ENCODE peak calls at places on chromosomes 16 and 17, in ten cellular contexts. One of them, this sample, is unnamed.

GRCh38 chr16:87240211-87241134 is 76.7 kb downstream of the C16orf95 start:
- DNase-seq in HT1080: no peak
- DNase-seq in amniotic stem cell: no peak
- DNase-seq in HuH-7: no peak
- DNase-seq in iris pigment epithelial cell: peak
- DNase-seq in cardiac muscle cell: no peak
- DNase-seq in kidney glomerular epithelial cell: no peak
- DNase-seq in activated effector memory CD4-positive, alpha-beta T cell treated with anti-CD3 and anti-CD28 coated beads, Interleukin-2, amount 50 U/mL, for 16 hours: no peak
- DNase-seq in GM12865: no peak
- DNase-seq in activated CD8-positive, alpha-beta T cell treated with anti-CD3 and anti-CD28 coated beads for 36 hours: no peak
- DNase-seq in this sample: no peak

GRCh38 chr17:79930077-79930785 is 91.0 kb upstream of the CBX4 start:
- DNase-seq in HT1080: no peak
- DNase-seq in kidney glomerular epithelial cell: no peak
- DNase-seq in cardiac muscle cell: no peak
- DNase-seq in HuH-7: no peak
- DNase-seq in amniotic stem cell: no peak
- DNase-seq in activated effector memory CD4-positive, alpha-beta T cell treated with anti-CD3 and anti-CD28 coated beads, Interleukin-2, amount 50 U/mL, for 16 hours: no peak
- DNase-seq in iris pigment epithelial cell: no peak
- DNase-seq in activated CD8-positive, alpha-beta T cell treated with anti-CD3 and anti-CD28 coated beads for 36 hours: no peak
- DNase-seq in GM12865: no peak
- DNase-seq in this sample: no peak

GRCh38 chr16:88926374-88926990 is 50.5 kb downstream of the CBFA2T3 start:
- DNase-seq in HuH-7: no peak
- DNase-seq in HT1080: no peak
- DNase-seq in cardiac muscle cell: no peak
- DNase-seq in GM12865: no peak
- DNase-seq in kidney glomerular epithelial cell: no peak
- DNase-seq in iris pigment epithelial cell: no peak
- DNase-seq in activated effector memory CD4-positive, alpha-beta T cell treated with anti-CD3 and anti-CD28 coated beads, Interleukin-2, amount 50 U/mL, for 16 hours: no peak
- DNase-seq in activated CD8-positive, alpha-beta T cell treated with anti-CD3 and anti-CD28 coated beads for 36 hours: no peak
- DNase-seq in amniotic stem cell: no peak
- DNase-seq in this sample: no peak

GRCh38 chr16:85935957-85936760 is 37.2 kb downstream of the IRF8 start:
- DNase-seq in cardiac muscle cell: no peak
- DNase-seq in HuH-7: no peak
- DNase-seq in amniotic stem cell: no peak
- DNase-seq in iris pigment epithelial cell: peak
- DNase-seq in HT1080: peak
- DNase-seq in GM12865: peak
- DNase-seq in kidney glomerular epithelial cell: no peak
- DNase-seq in activated effector memory CD4-positive, alpha-beta T cell treated with anti-CD3 and anti-CD28 coated beads, Interleukin-2, amount 50 U/mL, for 16 hours: peak
- DNase-seq in activated CD8-positive, alpha-beta T cell treated with anti-CD3 and anti-CD28 coated beads for 36 hours: peak
- DNase-seq in this sample: no peak

GRCh38 chr16:87447323-87447722 is 45.5 kb downstream of the ZCCHC14 start:
- DNase-seq in activated CD8-positive, alpha-beta T cell treated with anti-CD3 and anti-CD28 coated beads for 36 hours: no peak
- DNase-seq in HT1080: no peak
- DNase-seq in kidney glomerular epithelial cell: no peak
- DNase-seq in iris pigment epithelial cell: peak
- DNase-seq in amniotic stem cell: peak
- DNase-seq in GM12865: no peak
- DNase-seq in HuH-7: no peak
- DNase-seq in activated effector memory CD4-positive, alpha-beta T cell treated with anti-CD3 and anti-CD28 coated beads, Interleukin-2, amount 50 U/mL, for 16 hours: no peak
- DNase-seq in cardiac muscle cell: no peak
- DNase-seq in this sample: no peak

GRCh38 chr16:1538804-1539520 is 5.5 kb downstream of the TMEM204 start:
- DNase-seq in activated effector memory CD4-positive, alpha-beta T cell treated with anti-CD3 and anti-CD28 coated beads, Interleukin-2, amount 50 U/mL, for 16 hours: no peak
- DNase-seq in cardiac muscle cell: peak
- DNase-seq in HT1080: no peak
- DNase-seq in amniotic stem cell: no peak
- DNase-seq in kidney glomerular epithelial cell: no peak
- DNase-seq in iris pigment epithelial cell: no peak
- DNase-seq in HuH-7: peak
- DNase-seq in GM12865: peak
- DNase-seq in activated CD8-positive, alpha-beta T cell treated with anti-CD3 and anti-CD28 coated beads for 36 hours: peak
- DNase-seq in this sample: peak

GRCh38 chr17:75843577-75844529 is at the start of gene UNC13D:
- DNase-seq in activated effector memory CD4-positive, alpha-beta T cell treated with anti-CD3 and anti-CD28 coated beads, Interleukin-2, amount 50 U/mL, for 16 hours: peak
- DNase-seq in cardiac muscle cell: no peak
- DNase-seq in iris pigment epithelial cell: no peak
- DNase-seq in activated CD8-positive, alpha-beta T cell treated with anti-CD3 and anti-CD28 coated beads for 36 hours: peak
- DNase-seq in GM12865: peak
- DNase-seq in HT1080: no peak
- DNase-seq in kidney glomerular epithelial cell: no peak
- DNase-seq in HuH-7: no peak
- DNase-seq in amniotic stem cell: no peak
- DNase-seq in this sample: peak

GRCh38 chr16:86585821-86586611 is 7.7 kb downstream of the FOXL1 start:
- DNase-seq in GM12865: no peak
- DNase-seq in HuH-7: no peak
- DNase-seq in iris pigment epithelial cell: peak
- DNase-seq in activated CD8-positive, alpha-beta T cell treated with anti-CD3 and anti-CD28 coated beads for 36 hours: no peak
- DNase-seq in HT1080: peak
- DNase-seq in activated effector memory CD4-positive, alpha-beta T cell treated with anti-CD3 and anti-CD28 coated beads, Interleukin-2, amount 50 U/mL, for 16 hours: no peak
- DNase-seq in amniotic stem cell: peak
- DNase-seq in kidney glomerular epithelial cell: peak
- DNase-seq in cardiac muscle cell: no peak
- DNase-seq in this sample: no peak

GRCh38 chr17:21263351-21263750 is 10.1 kb upstream of the NATD1 start:
- DNase-seq in HT1080: peak
- DNase-seq in amniotic stem cell: no peak
- DNase-seq in activated CD8-positive, alpha-beta T cell treated with anti-CD3 and anti-CD28 coated beads for 36 hours: no peak
- DNase-seq in iris pigment epithelial cell: peak
- DNase-seq in HuH-7: no peak
- DNase-seq in kidney glomerular epithelial cell: peak
- DNase-seq in cardiac muscle cell: no peak
- DNase-seq in GM12865: no peak
- DNase-seq in activated effector memory CD4-positive, alpha-beta T cell treated with anti-CD3 and anti-CD28 coated beads, Interleukin-2, amount 50 U/mL, for 16 hours: no peak
- DNase-seq in this sample: no peak

GRCh38 chr17:40526668-40527067 is 25.2 kb upstream of the TNS4 start:
- DNase-seq in HuH-7: no peak
- DNase-seq in amniotic stem cell: no peak
- DNase-seq in HT1080: no peak
- DNase-seq in cardiac muscle cell: no peak
- DNase-seq in kidney glomerular epithelial cell: no peak
- DNase-seq in GM12865: no peak
- DNase-seq in iris pigment epithelial cell: no peak
- DNase-seq in activated CD8-positive, alpha-beta T cell treated with anti-CD3 and anti-CD28 coated beads for 36 hours: no peak
- DNase-seq in activated effector memory CD4-positive, alpha-beta T cell treated with anti-CD3 and anti-CD28 coated beads, Interleukin-2, amount 50 U/mL, for 16 hours: peak
- DNase-seq in this sample: no peak

GRCh38 chr16:3474136-3474779 is 21.0 kb downstream of the C16orf90 start:
- DNase-seq in cardiac muscle cell: no peak
- DNase-seq in GM12865: no peak
- DNase-seq in HT1080: no peak
- DNase-seq in HuH-7: no peak
- DNase-seq in activated CD8-positive, alpha-beta T cell treated with anti-CD3 and anti-CD28 coated beads for 36 hours: no peak
- DNase-seq in amniotic stem cell: no peak
- DNase-seq in iris pigment epithelial cell: no peak
- DNase-seq in kidney glomerular epithelial cell: no peak
- DNase-seq in activated effector memory CD4-positive, alpha-beta T cell treated with anti-CD3 and anti-CD28 coated beads, Interleukin-2, amount 50 U/mL, for 16 hours: no peak
- DNase-seq in this sample: no peak

GRCh38 chr16:84501077-84501735 is 3.3 kb downstream of the MEAK7 start:
- DNase-seq in activated CD8-positive, alpha-beta T cell treated with anti-CD3 and anti-CD28 coated beads for 36 hours: no peak
- DNase-seq in HuH-7: no peak
- DNase-seq in HT1080: peak
- DNase-seq in cardiac muscle cell: no peak
- DNase-seq in GM12865: no peak
- DNase-seq in activated effector memory CD4-positive, alpha-beta T cell treated with anti-CD3 and anti-CD28 coated beads, Interleukin-2, amount 50 U/mL, for 16 hours: peak
- DNase-seq in iris pigment epithelial cell: peak
- DNase-seq in amniotic stem cell: no peak
- DNase-seq in kidney glomerular epithelial cell: peak
- DNase-seq in this sample: no peak

GRCh38 chr17:4433515-4434031 is at the start of gene SPNS3:
- DNase-seq in HT1080: peak
- DNase-seq in amniotic stem cell: no peak
- DNase-seq in activated effector memory CD4-positive, alpha-beta T cell treated with anti-CD3 and anti-CD28 coated beads, Interleukin-2, amount 50 U/mL, for 16 hours: peak
- DNase-seq in cardiac muscle cell: no peak
- DNase-seq in activated CD8-positive, alpha-beta T cell treated with anti-CD3 and anti-CD28 coated beads for 36 hours: peak
- DNase-seq in HuH-7: no peak
- DNase-seq in iris pigment epithelial cell: no peak
- DNase-seq in kidney glomerular epithelial cell: no peak
- DNase-seq in GM12865: peak
- DNase-seq in this sample: no peak

GRCh38 chr17:79052131-79052530 is 22.5 kb upstream of the ENGASE start:
- DNase-seq in kidney glomerular epithelial cell: no peak
- DNase-seq in HT1080: no peak
- DNase-seq in iris pigment epithelial cell: no peak
- DNase-seq in cardiac muscle cell: no peak
- DNase-seq in HuH-7: no peak
- DNase-seq in activated effector memory CD4-positive, alpha-beta T cell treated with anti-CD3 and anti-CD28 coated beads, Interleukin-2, amount 50 U/mL, for 16 hours: no peak
- DNase-seq in amniotic stem cell: no peak
- DNase-seq in GM12865: no peak
- DNase-seq in activated CD8-positive, alpha-beta T cell treated with anti-CD3 and anti-CD28 coated beads for 36 hours: no peak
- DNase-seq in this sample: no peak